ENCODE peak calls at places on chromosomes 12 and 14, in six cellular contexts. Y, T, G, R, C and J are unnamed samples.
A peak's percentile ranks its signal among the peaks of the same experiment; 100 is the strongest.

GRCh38 chr14:39219075-39219499 is 14.6 kb upstream of the MIA2 start:
- DNase-seq in Y (peak; percentile 2), T (peak; percentile 92), G (no peak), R (no peak), C (no peak), J (no peak)

GRCh38 chr14:69093551-69094421 is 59.1 kb downstream of the DCAF5 start:
- DNase-seq in Y (peak; percentile 61), T (peak; percentile 27), G (no peak), R (no peak), C (no peak), J (no peak)

GRCh38 chr12:67698711-67699603 is 50.4 kb downstream of the DYRK2 start:
- DNase-seq in Y (peak; percentile 52), T (peak; percentile 53), G (no peak), R (no peak), C (no peak), J (no peak)

GRCh38 chr12:90970911-90971310 is 15.9 kb upstream of the CCER1 start:
- DNase-seq in Y (no peak), T (no peak), G (no peak), R (no peak), C (no peak), J (no peak)

GRCh38 chr14:90697577-90698206 is 118.5 kb downstream of the TTC7B start:
- DNase-seq in Y (peak; percentile 72), T (peak; percentile 82), G (peak; percentile 88), R (peak; percentile 83), C (peak; percentile 89), J (peak; percentile 87)

GRCh38 chr12:88633312-88633711 is 53.0 kb upstream of the KITLG start:
- DNase-seq in Y (peak; percentile 18), T (peak; percentile 50), G (no peak), R (no peak), C (no peak), J (no peak)

GRCh38 chr12:12616512-12617275 is 5.0 kb downstream of the CREBL2 start:
- DNase-seq in Y (peak; percentile 44), T (peak; percentile 1), G (no peak), R (no peak), C (no peak), J (no peak)

GRCh38 chr14:69327507-69327906 is 67.5 kb downstream of the GALNT16 start:
- DNase-seq in Y (no peak), T (no peak), G (no peak), R (no peak), C (no peak), J (no peak)

GRCh38 chr14:55915464-55915863 is 202.7 kb upstream of the PELI2 start:
- DNase-seq in Y (no peak), T (no peak), G (no peak), R (no peak), C (no peak), J (no peak)

GRCh38 chr14:100012478-100012925 is 52.7 kb upstream of the EVL start:
- DNase-seq in Y (peak; percentile 89), T (no peak), G (no peak), R (no peak), C (no peak), J (no peak)

GRCh38 chr14:93975791-93976476 is 436 bp downstream of the ASB2 start:
- DNase-seq in Y (no peak), T (no peak), G (no peak), R (no peak), C (no peak), J (no peak)

GRCh38 chr12:52171950-52172512 is 19.8 kb downstream of the KRT80 start:
- DNase-seq in Y (peak; percentile 68), T (peak; percentile 67), G (peak; percentile 53), R (peak; percentile 57), C (no peak), J (no peak)

GRCh38 chr12:11862794-11863193 is 207.9 kb upstream of the BCL2L14 start:
- DNase-seq in Y (peak; percentile 71), T (no peak), G (no peak), R (no peak), C (peak; percentile 51), J (no peak)

GRCh38 chr12:108568653-108569154 is 6.3 kb downstream of the ISCU start:
- DNase-seq in Y (no peak), T (no peak), G (no peak), R (peak; percentile 17), C (no peak), J (no peak)

GRCh38 chr12:29518407-29518806 is 20.9 kb upstream of the OVCH1 start:
- DNase-seq in Y (no peak), T (no peak), G (no peak), R (no peak), C (no peak), J (no peak)

GRCh38 chr12:12890492-12890814 is 909 bp upstream of the GPRC5A start:
- DNase-seq in Y (peak; percentile 68), T (no peak), G (no peak), R (peak; percentile 57), C (no peak), J (no peak)

GRCh38 chr12:78711954-78712353 is 152.6 kb upstream of the SYT1 start:
- DNase-seq in Y (no peak), T (no peak), G (no peak), R (no peak), C (no peak), J (no peak)

GRCh38 chr12:14716848-14717444 is 20.5 kb upstream of the GUCY2C start:
- DNase-seq in Y (peak; percentile 37), T (peak; percentile 56), G (no peak), R (peak; percentile 75), C (peak; percentile 18), J (no peak)

GRCh38 chr14:25231006-25231405 is 181.1 kb upstream of the STXBP6 start:
- DNase-seq in Y (no peak), T (no peak), G (no peak), R (no peak), C (no peak), J (no peak)

GRCh38 chr14:39138450-39138849 is 24.3 kb downstream of the GEMIN2 start:
- DNase-seq in Y (peak; percentile 63), T (no peak), G (no peak), R (no peak), C (no peak), J (no peak)

GRCh38 chr12:4434299-4434698 is 11.3 kb downstream of the FGF6 start:
- DNase-seq in Y (no peak), T (no peak), G (no peak), R (no peak), C (no peak), J (no peak)

GRCh38 chr12:62803756-62804155 is 131.2 kb downstream of the PPM1H start:
- DNase-seq in Y (no peak), T (no peak), G (no peak), R (no peak), C (no peak), J (no peak)

GRCh38 chr12:47715393-47715876 is 9.6 kb upstream of the RPAP3 start:
- DNase-seq in Y (peak; percentile 71), T (peak; percentile 91), G (peak; percentile 74), R (peak; percentile 81), C (peak; percentile 86), J (peak; percentile 74)

GRCh38 chr14:55454264-55455151 is 14.1 kb upstream of the TBPL2 start:
- DNase-seq in Y (peak; percentile 86), T (peak; percentile 96), G (peak; percentile 58), R (peak; percentile 70), C (peak; percentile 36), J (no peak)

DNA sequence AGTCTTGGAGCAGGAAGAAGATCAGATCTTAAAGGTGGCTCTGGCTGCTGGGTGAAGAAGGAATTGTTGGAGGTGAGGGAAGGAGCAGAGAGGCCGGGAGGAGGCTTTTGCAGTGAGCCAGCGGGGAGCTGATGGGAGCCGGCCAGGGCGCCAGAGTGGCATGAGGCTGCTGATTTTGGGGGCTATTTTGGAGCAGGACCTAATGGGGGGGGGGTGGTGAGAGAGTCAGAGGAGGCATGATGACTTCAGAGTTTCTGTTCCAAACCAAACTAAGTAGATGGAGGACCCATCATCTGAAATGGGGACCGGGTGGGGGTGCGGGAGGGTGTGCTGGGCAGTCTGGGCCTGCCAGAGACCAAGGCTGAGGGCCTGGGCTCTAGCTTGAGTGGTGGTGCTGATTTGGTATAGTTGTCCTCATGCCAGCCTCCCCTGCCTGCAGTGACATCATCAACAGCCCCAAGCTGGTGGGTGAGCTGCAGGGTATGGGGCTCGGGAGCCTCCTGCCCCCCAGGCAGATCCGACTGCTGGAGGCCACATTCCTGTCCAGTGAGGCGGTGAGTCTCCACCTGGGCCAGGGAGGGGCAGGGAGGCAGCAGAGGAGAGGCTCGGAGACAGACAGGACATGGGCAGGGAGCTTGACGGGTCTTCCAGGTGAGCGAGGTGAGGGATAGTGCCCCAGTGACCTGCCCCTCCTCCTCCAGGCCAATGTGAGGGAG is 6.2 kb downstream of the TNFAIP2 start:
- DNase-seq in Y (no peak), T (peak; percentile 81), G (no peak), R (no peak), C (no peak), J (no peak)
- H3K4me1 ChIP-seq in Y (peaks cover 14% of the 10 kb centered on the region), T (peaks cover 54% of the 10 kb centered on the region), G (peaks cover 40% of the 10 kb centered on the region), R (no peaks in the 10 kb centered on the region), C (peaks cover 37% of the 10 kb centered on the region), J (peaks cover 79% of the 10 kb centered on the region)

GRCh38 chr12:33988888-33989287 is 33.4 kb upstream of the ALG10 start:
- DNase-seq in Y (no peak), T (peak; percentile 82), G (no peak), R (no peak), C (no peak), J (no peak)
- TF ChIP-seq CTCF in Y (no peak), T (no peak), G (no peak), R (no peak), C (no peak), J (no peak)

GRCh38 chr12:31850268-31850667 is 108.9 kb upstream of the RESF1 start:
- DNase-seq in Y (no peak), T (no peak), G (no peak), R (no peak), C (no peak), J (no peak)

GRCh38 chr12:31853520-31853919 is 105.7 kb upstream of the RESF1 start:
- DNase-seq in Y (no peak), T (no peak), G (no peak), R (no peak), C (no peak), J (no peak)

GRCh38 chr12:31846405-31846804 is 112.8 kb upstream of the RESF1 start:
- DNase-seq in Y (no peak), T (no peak), G (no peak), R (no peak), C (no peak), J (no peak)

GRCh38 chr12:31845613-31846321 is 113.4 kb upstream of the RESF1 start:
- DNase-seq in Y (no peak), T (no peak), G (no peak), R (no peak), C (no peak), J (no peak)

GRCh38 chr12:31849090-31849687 is 110.0 kb upstream of the RESF1 start:
- DNase-seq in Y (peak; percentile 9), T (peak; percentile 47), G (no peak), R (no peak), C (no peak), J (no peak)
- H3K9me3 ChIP-seq in Y (peaks cover 8% of the 10 kb centered on the region), T (peaks cover 24% of the 10 kb centered on the region), G (peaks cover 36% of the 10 kb centered on the region), R (peaks cover 4% of the 10 kb centered on the region), C (peaks cover 51% of the 10 kb centered on the region), J (peaks cover 49% of the 10 kb centered on the region)

GRCh38 chr14:67666733-67667132 is 7.7 kb downstream of the VTI1B start:
- DNase-seq in Y (no peak), T (no peak), G (no peak), R (no peak), C (no peak), J (no peak)

GRCh38 chr14:67665886-67666285 is 8.5 kb downstream of the VTI1B start:
- DNase-seq in Y (peak; percentile 75), T (no peak), G (no peak), R (no peak), C (no peak), J (no peak)

GRCh38 chr14:67673451-67673850 is 981 bp downstream of the VTI1B start:
- DNase-seq in Y (peak; percentile 31), T (peak; percentile 72), G (no peak), R (no peak), C (no peak), J (no peak)

GRCh38 chr14:67663633-67664032 is 10.8 kb downstream of the VTI1B start:
- DNase-seq in Y (no peak), T (no peak), G (no peak), R (no peak), C (no peak), J (no peak)

GRCh38 chr14:67668559-67668958 is 5.9 kb downstream of the VTI1B start:
- DNase-seq in Y (no peak), T (no peak), G (no peak), R (no peak), C (no peak), J (no peak)
- H3K4me1 ChIP-seq in Y (peaks cover 8% of the 10 kb centered on the region), T (peaks cover 10% of the 10 kb centered on the region), G (peaks cover 60% of the 10 kb centered on the region), R (peaks cover 11% of the 10 kb centered on the region), C (peaks cover 19% of the 10 kb centered on the region), J (peaks cover 35% of the 10 kb centered on the region)